ENCODE peak calls at places on chromosomes 16 and 17, in five cellular contexts. One of them, this sample, is unnamed.

GRCh38 chr16:75097941-75098897 is 18.4 kb downstream of the LDHD start:
- DNase-seq in H54: no peak
- DNase-seq in left ventricle myocardium inferior: no peak
- DNase-seq in bronchial epithelial cell: peak
- DNase-seq in left cardiac atrium: no peak
- DNase-seq in this sample: no peak

GRCh38 chr16:5502467-5502869 is 404.9 kb upstream of the EEF2KMT start:
- DNase-seq in H54: no peak
- DNase-seq in left ventricle myocardium inferior: no peak
- DNase-seq in bronchial epithelial cell: no peak
- DNase-seq in left cardiac atrium: no peak
- DNase-seq in this sample: no peak

GRCh38 chr17:75557075-75557851 is 30.3 kb upstream of the MYO15B start:
- DNase-seq in H54: peak
- DNase-seq in left ventricle myocardium inferior: no peak
- DNase-seq in bronchial epithelial cell: peak
- DNase-seq in left cardiac atrium: no peak
- DNase-seq in this sample: peak

GRCh38 chr17:37518816-37519215 is 29.1 kb downstream of the DUSP14 start:
- DNase-seq in H54: no peak
- DNase-seq in left ventricle myocardium inferior: no peak
- DNase-seq in bronchial epithelial cell: no peak
- DNase-seq in left cardiac atrium: no peak
- DNase-seq in this sample: no peak

GRCh38 chr17:28898261-28898955 is 875 bp upstream of the FLOT2 start:
- DNase-seq in H54: no peak
- DNase-seq in left ventricle myocardium inferior: no peak
- DNase-seq in bronchial epithelial cell: no peak
- DNase-seq in left cardiac atrium: no peak
- DNase-seq in this sample: no peak

GRCh38 chr17:27293898-27294688 is at the start of gene WSB1:
- DNase-seq in H54: peak
- DNase-seq in left ventricle myocardium inferior: peak
- DNase-seq in bronchial epithelial cell: peak
- DNase-seq in left cardiac atrium: peak
- DNase-seq in this sample: peak

GRCh38 chr17:54744750-54745149 is 155.9 kb upstream of the TOM1L1 start:
- DNase-seq in H54: no peak
- DNase-seq in left ventricle myocardium inferior: no peak
- DNase-seq in bronchial epithelial cell: no peak
- DNase-seq in left cardiac atrium: no peak
- DNase-seq in this sample: no peak

GRCh38 chr17:14919580-14920160 is 345.5 kb downstream of the PMP22 start:
- DNase-seq in H54: no peak
- DNase-seq in left ventricle myocardium inferior: no peak
- DNase-seq in bronchial epithelial cell: peak
- DNase-seq in left cardiac atrium: no peak
- DNase-seq in this sample: no peak

GRCh38 chr16:79618712-79619050 is 18.1 kb upstream of the MAF start:
- DNase-seq in H54: no peak
- DNase-seq in left ventricle myocardium inferior: no peak
- DNase-seq in bronchial epithelial cell: no peak
- DNase-seq in left cardiac atrium: no peak
- DNase-seq in this sample: no peak

GRCh38 chr17:44086364-44087311 is 16.1 kb downstream of the G6PC3 start:
- DNase-seq in H54: peak
- DNase-seq in left ventricle myocardium inferior: no peak
- DNase-seq in bronchial epithelial cell: peak
- DNase-seq in left cardiac atrium: no peak
- DNase-seq in this sample: peak

GRCh38 chr17:7237761-7238417 is 1.4 kb downstream of the PHF23 start:
- DNase-seq in H54: no peak
- DNase-seq in left ventricle myocardium inferior: peak
- DNase-seq in bronchial epithelial cell: no peak
- DNase-seq in left cardiac atrium: peak
- DNase-seq in this sample: peak

GRCh38 chr16:12612598-12613101 is 191.0 kb downstream of the CPPED1 start:
- DNase-seq in H54: no peak
- DNase-seq in left ventricle myocardium inferior: no peak
- DNase-seq in bronchial epithelial cell: peak
- DNase-seq in left cardiac atrium: no peak
- DNase-seq in this sample: no peak

GRCh38 chr16:26027060-26027459 is 335.3 kb downstream of the HS3ST4 start:
- DNase-seq in H54: no peak
- DNase-seq in left ventricle myocardium inferior: no peak
- DNase-seq in bronchial epithelial cell: no peak
- DNase-seq in left cardiac atrium: no peak
- DNase-seq in this sample: no peak

GRCh38 chr17:56451629-56452028 is 141.9 kb upstream of the NOG start:
- DNase-seq in H54: no peak
- DNase-seq in left ventricle myocardium inferior: no peak
- DNase-seq in bronchial epithelial cell: peak
- DNase-seq in left cardiac atrium: no peak
- DNase-seq in this sample: no peak

GRCh38 chr17:77319211-77320031 is 178.7 kb downstream of the SEC14L1 start:
- DNase-seq in H54: peak
- DNase-seq in left ventricle myocardium inferior: peak
- DNase-seq in bronchial epithelial cell: peak
- DNase-seq in left cardiac atrium: peak
- DNase-seq in this sample: no peak

GRCh38 chr17:78428842-78429617 is 50.6 kb downstream of the PGS1 start:
- DNase-seq in H54: no peak
- DNase-seq in left ventricle myocardium inferior: no peak
- DNase-seq in bronchial epithelial cell: no peak
- DNase-seq in left cardiac atrium: no peak
- DNase-seq in this sample: no peak

GRCh38 chr17:20952183-20952582 is 90.6 kb downstream of the USP22 start:
- DNase-seq in H54: no peak
- DNase-seq in left ventricle myocardium inferior: no peak
- DNase-seq in bronchial epithelial cell: peak
- DNase-seq in left cardiac atrium: no peak
- DNase-seq in this sample: no peak

GRCh38 chr17:16926591-16927451 is 45.1 kb downstream of the TNFRSF13B start:
- DNase-seq in H54: no peak
- DNase-seq in left ventricle myocardium inferior: peak
- DNase-seq in bronchial epithelial cell: no peak
- DNase-seq in left cardiac atrium: no peak
- DNase-seq in this sample: no peak

GRCh38 chr17:56939869-56940484 is 20.9 kb downstream of the COIL start:
- DNase-seq in H54: peak
- DNase-seq in left ventricle myocardium inferior: no peak
- DNase-seq in bronchial epithelial cell: peak
- DNase-seq in left cardiac atrium: no peak
- DNase-seq in this sample: no peak

This sample was measured in nucleus accumbens.